ENCODE peak calls at places on chromosomes 3 and 15, in ten cellular contexts. P, J, T, B, M, V, O, L, Z and S are unnamed samples.

GRCh38 chr15:65758242-65758641 is 33.9 kb downstream of the DENND4A start:
- DNase-seq in J (no peak), M (no peak), V (no peak), Z (no peak), T (no peak), O (no peak), B (no peak), P (no peak), L (no peak), S (no peak)

GRCh38 chr3:47433796-47434195 is 41.9 kb downstream of the SCAP start:
- DNase-seq in Z (no peak), V (no peak), B (peak), T (no peak), O (no peak), M (peak), L (no peak), J (no peak), P (no peak), S (no peak)

GRCh38 chr15:100336061-100336460 is 5.7 kb downstream of the ADAMTS17 start:
- DNase-seq in J (no peak), M (no peak), T (no peak), O (no peak), B (no peak), Z (peak), V (no peak), P (no peak), L (no peak), S (no peak)

GRCh38 chr3:85110393-85110792 is 151.6 kb downstream of the CADM2 start:
- DNase-seq in M (no peak), Z (no peak), O (no peak), T (no peak), P (no peak), V (no peak), J (no peak), B (no peak), L (no peak), S (no peak)

GRCh38 chr3:179526989-179527391 is 35.7 kb upstream of the ACTL6A start:
- DNase-seq in P (no peak), L (peak), B (peak), O (peak), V (peak), J (peak), M (peak), Z (peak), T (peak), S (no peak)

GRCh38 chr3:160685144-160685766 is 8.3 kb downstream of the ARL14 start:
- DNase-seq in L (no peak), V (no peak), T (no peak), P (no peak), Z (no peak), O (no peak), M (no peak), J (no peak), B (no peak), S (no peak)

GRCh38 chr3:51550080-51550819 is 11.7 kb downstream of the RAD54L2 start:
- DNase-seq in L (no peak), B (no peak), O (no peak), J (no peak), M (no peak), P (no peak), V (no peak), Z (no peak), T (no peak), S (no peak)

GRCh38 chr15:42576040-42576594 is 711 bp downstream of the STARD9 start:
- DNase-seq in V (no peak), L (no peak), Z (no peak), O (no peak), P (no peak), B (no peak), T (no peak), M (no peak), J (no peak), S (no peak)

GRCh38 chr15:33243393-33243792 is 48.9 kb upstream of the FMN1 start:
- DNase-seq in L (no peak), T (no peak), J (no peak), B (no peak), Z (no peak), M (no peak), V (no peak), O (no peak), P (no peak), S (no peak)

GRCh38 chr3:24222165-24222805 is 272.4 kb downstream of the THRB start:
- DNase-seq in J (no peak), V (no peak), O (no peak), Z (no peak), L (no peak), B (no peak), T (no peak), P (no peak), M (no peak), S (no peak)

GRCh38 chr15:49847436-49847835 is 226.6 kb downstream of the DTWD1 start:
- DNase-seq in M (no peak), T (no peak), Z (no peak), V (no peak), J (no peak), P (no peak), B (no peak), O (no peak), L (no peak), S (no peak)

GRCh38 chr3:156389151-156389760 is 165.7 kb downstream of the SSR3 start:
- DNase-seq in P (no peak), M (no peak), O (no peak), T (no peak), V (no peak), Z (no peak), B (no peak), L (no peak), J (peak), S (no peak)

GRCh38 chr15:65583701-65584100 is 27.2 kb downstream of the INTS14 start:
- DNase-seq in L (no peak), O (peak), P (no peak), T (no peak), M (no peak), Z (peak), J (no peak), V (no peak), B (no peak), S (no peak)

GRCh38 chr3:175288616-175289015 is 429.5 kb downstream of the NAALADL2 start:
- DNase-seq in T (no peak), B (no peak), L (no peak), M (no peak), J (no peak), Z (no peak), P (no peak), O (no peak), V (no peak), S (no peak)

GRCh38 chr3:138092023-138092422 is 23.4 kb downstream of the DZIP1L start:
- DNase-seq in B (no peak), J (no peak), L (no peak), Z (no peak), V (no peak), M (no peak), T (no peak), O (no peak), P (no peak), S (no peak)

GRCh38 chr15:23857028-23857641 is 170.0 kb upstream of the NDN start:
- DNase-seq in Z (peak), O (peak), B (no peak), L (peak), P (no peak), J (no peak), T (no peak), M (peak), V (peak), S (no peak)

GRCh38 chr3:72951259-72951722 is 45.3 kb upstream of the PPP4R2 start:
- DNase-seq in Z (no peak), L (no peak), J (no peak), P (no peak), O (no peak), V (no peak), B (no peak), M (no peak), T (no peak), S (no peak)

GRCh38 chr15:41183580-41183979 is 47.0 kb downstream of the EXD1 start:
- DNase-seq in B (no peak), O (no peak), V (no peak), L (no peak), J (no peak), Z (no peak), P (no peak), M (no peak), T (no peak), S (no peak)

GRCh38 chr3:43732747-43733425 is 42.1 kb downstream of the ABHD5 start:
- DNase-seq in T (no peak), L (no peak), B (no peak), V (no peak), M (no peak), P (no peak), Z (no peak), J (no peak), O (no peak), S (no peak)

GRCh38 chr3:131167867-131168266 is 141.2 kb downstream of the NEK11 start:
- DNase-seq in T (no peak), J (no peak), P (no peak), V (no peak), L (no peak), M (no peak), B (no peak), O (no peak), Z (no peak), S (no peak)

GRCh38 chr3:98786364-98786930 is 23.3 kb downstream of the ST3GAL6 start:
- DNase-seq in O (no peak), T (no peak), P (no peak), Z (no peak), V (no peak), M (no peak), B (no peak), J (no peak), L (no peak), S (no peak)

GRCh38 chr3:27431116-27431515 is 53.1 kb downstream of the SLC4A7 start:
- DNase-seq in Z (no peak), L (no peak), T (no peak), V (peak), M (no peak), B (no peak), J (no peak), P (no peak), O (peak), S (peak)

GRCh38 chr3:15051531-15051930 is 13.6 kb downstream of the MRPS25 start:
- DNase-seq in T (no peak), J (no peak), L (no peak), B (no peak), Z (peak), O (peak), P (no peak), V (no peak), M (peak), S (no peak)

GRCh38 chr15:77537006-77537405 is 95.7 kb downstream of the LINGO1 start:
- DNase-seq in M (no peak), O (no peak), Z (no peak), B (peak), L (no peak), P (no peak), V (no peak), J (no peak), T (no peak), S (no peak)

GRCh38 chr3:52873433-52874159 is 23.8 kb downstream of the STIMATE start:
- DNase-seq in M (peak), Z (no peak), T (no peak), J (no peak), O (peak), L (no peak), P (no peak), B (no peak), V (no peak), S (no peak)

GRCh38 chr3:139541898-139542288 is 2.4 kb upstream of the RBP1 start:
- DNase-seq in J (no peak), B (no peak), M (no peak), O (no peak), P (no peak), V (no peak), L (no peak), T (no peak), Z (no peak), S (no peak)

GRCh38 chr15:72916939-72917338 is 133.4 kb upstream of the ADPGK start:
- DNase-seq in T (no peak), Z (no peak), O (no peak), J (no peak), M (no peak), B (no peak), V (no peak), P (no peak), L (no peak), S (no peak)

GRCh38 chr15:95804484-95804883 is 526.0 kb upstream of the NR2F2 start:
- DNase-seq in P (no peak), B (no peak), O (no peak), Z (no peak), T (no peak), V (no peak), J (no peak), M (no peak), L (no peak), S (no peak)

GRCh38 chr3:107429330-107430181 is 52.3 kb downstream of the CCDC54 start:
- DNase-seq in B (peak), L (peak), T (peak), M (peak), V (peak), P (peak), Z (peak), O (peak), J (peak), S (no peak)

GRCh38 chr15:22995786-22996185 is 15.6 kb upstream of the CYFIP1 start:
- DNase-seq in V (no peak), M (peak), J (no peak), B (no peak), L (no peak), T (no peak), Z (no peak), P (no peak), O (no peak), S (no peak)

GRCh38 chr3:38834110-38834509 is 18.1 kb upstream of the SCN10A start:
- DNase-seq in V (peak), Z (peak), B (peak), J (peak), P (no peak), M (peak), L (no peak), T (peak), O (peak), S (no peak)

GRCh38 chr3:14624498-14624897 is 27.1 kb upstream of the CCDC174 start:
- DNase-seq in Z (no peak), M (no peak), B (no peak), P (no peak), L (no peak), T (no peak), J (no peak), O (no peak), V (no peak), S (no peak)

GRCh38 chr3:126539558-126540250 is 15.7 kb downstream of the CHST13 start:
- DNase-seq in Z (no peak), J (peak), V (no peak), B (peak), O (no peak), P (no peak), T (peak), L (no peak), M (peak), S (no peak)

GRCh38 chr3:183161552-183162345 is 785 bp downstream of the LAMP3 start:
- DNase-seq in M (peak), L (no peak), T (no peak), J (no peak), Z (peak), O (no peak), B (no peak), P (no peak), V (no peak), S (no peak)

GRCh38 chr3:142993958-142994442 is 7.4 kb upstream of the U2SURP start:
- DNase-seq in Z (peak), P (peak), J (peak), B (no peak), M (peak), O (peak), T (peak), L (peak), V (peak), S (no peak)

GRCh38 chr3:142997330-142997729 is 4.0 kb upstream of the U2SURP start:
- DNase-seq in P (no peak), O (no peak), M (no peak), L (no peak), T (no peak), V (no peak), B (no peak), J (no peak), Z (no peak), S (no peak)

GRCh38 chr3:142990706-142991105 is 10.7 kb upstream of the U2SURP start:
- DNase-seq in Z (no peak), J (no peak), P (no peak), O (no peak), T (no peak), L (no peak), B (no peak), V (no peak), M (no peak), S (no peak)

GRCh38 chr3:142987707-142988106 is 13.7 kb upstream of the U2SURP start:
- DNase-seq in P (no peak), O (no peak), V (no peak), J (peak), L (no peak), T (no peak), B (no peak), Z (peak), M (peak), S (no peak)

DNA sequence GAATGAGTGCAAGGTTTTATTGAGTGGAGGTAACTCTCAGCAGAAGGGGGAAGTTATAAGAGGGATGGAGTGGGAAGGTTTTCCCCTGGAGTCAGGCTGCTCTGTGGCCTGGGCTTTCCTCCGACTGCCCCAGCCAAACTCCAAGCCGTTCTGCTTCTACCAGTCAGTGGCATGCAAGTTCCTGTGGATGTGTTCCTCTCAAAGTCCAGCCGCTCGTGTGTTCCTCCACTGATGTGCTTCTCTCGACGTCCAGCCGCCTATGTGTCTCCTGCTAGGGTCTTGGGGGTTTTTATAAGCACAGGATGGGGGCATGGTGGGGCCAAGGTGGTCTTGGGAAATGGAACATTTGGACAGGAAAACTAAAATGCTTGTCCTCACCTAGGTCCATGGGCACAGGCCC is 9.0 kb upstream of the U2SURP start:
- DNase-seq in V (no peak), M (no peak), O (no peak), B (no peak), Z (no peak), J (no peak), T (no peak), L (no peak), P (no peak), S (no peak)
- H3K27ac ChIP-seq in V (no peak), M (no peak), O (no peak), B (no peak), Z (no peak), J (no peak), T (no peak), L (no peak), P (no peak), S (no peak)

DNA sequence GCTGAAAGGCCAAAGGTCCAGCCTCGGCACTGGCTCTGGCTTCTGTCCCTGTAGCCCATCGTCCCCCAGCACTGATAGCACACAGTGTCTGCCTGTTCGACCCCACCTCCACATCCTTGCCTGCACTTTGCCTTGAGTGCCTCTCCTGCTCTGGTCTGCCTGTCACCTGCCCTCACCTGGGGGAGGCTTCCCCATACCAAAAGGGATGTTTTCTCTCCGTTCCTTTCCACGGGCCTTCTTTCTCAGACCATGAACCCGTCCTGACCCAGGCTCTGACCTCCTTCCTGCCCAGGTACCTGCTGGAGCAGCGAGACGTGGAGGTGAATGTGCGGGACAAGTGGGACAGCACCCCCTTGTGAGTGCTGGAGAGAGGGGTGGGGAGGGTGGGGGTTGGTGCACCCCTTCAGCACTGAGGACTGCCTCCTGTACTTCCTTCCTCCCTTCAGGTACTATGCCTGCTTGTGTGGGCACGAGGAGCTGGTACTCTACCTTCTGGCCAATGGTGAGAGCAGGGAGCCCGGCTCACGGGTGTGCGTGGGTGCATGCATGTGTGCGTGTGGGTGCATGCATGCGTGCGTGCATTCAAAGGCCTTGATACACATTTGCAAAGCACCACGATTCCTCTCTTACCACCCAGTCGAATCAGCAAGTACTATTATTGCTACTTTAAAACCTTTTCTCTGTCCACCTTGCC is 1.5 kb downstream of the ABTB1 start:
- DNase-seq in P (no peak), J (peak), Z (no peak), V (no peak), L (no peak), M (no peak), T (peak), B (peak), O (no peak), S (no peak)
- H3K27ac ChIP-seq in P (peak), J (peak), Z (no peak), V (peak), L (no peak), M (no peak), T (no peak), B (peak), O (no peak), S (no peak)

GRCh38 chr15:69748131-69748530 is 295.5 kb downstream of the RPLP1 start:
- DNase-seq in Z (no peak), L (no peak), B (no peak), P (no peak), V (no peak), M (no peak), J (no peak), T (no peak), O (no peak), S (no peak)
- H3K27ac ChIP-seq in Z (no peak), L (no peak), B (no peak), P (no peak), V (no peak), M (no peak), J (no peak), T (no peak), O (no peak), S (no peak)

GRCh38 chr3:10351013-10351735 is 30.3 kb upstream of the SEC13 start:
- DNase-seq in J (no peak), B (no peak), V (no peak), P (no peak), L (no peak), Z (peak), M (peak), T (no peak), O (no peak), S (no peak)
- H3K27ac ChIP-seq in J (no peak), B (no peak), V (no peak), P (no peak), L (no peak), Z (no peak), M (no peak), T (no peak), O (no peak), S (no peak)

GRCh38 chr15:88394553-88395159 is 72.5 kb downstream of the MRPL46 start:
- DNase-seq in V (no peak), B (no peak), M (no peak), J (no peak), T (no peak), P (no peak), O (no peak), L (no peak), Z (no peak), S (no peak)
- H3K27ac ChIP-seq in V (no peak), B (no peak), M (no peak), J (no peak), T (no peak), P (no peak), O (no peak), L (no peak), Z (no peak), S (no peak)

GRCh38 chr3:58470363-58471024 is 21.4 kb upstream of the KCTD6 start:
- DNase-seq in M (peak), P (no peak), B (no peak), O (no peak), Z (peak), T (no peak), V (no peak), L (no peak), J (no peak), S (no peak)
- H3K27ac ChIP-seq in M (peak), P (no peak), B (no peak), O (no peak), Z (no peak), T (no peak), V (peak), L (peak), J (no peak), S (no peak)

GRCh38 chr15:39110746-39111145 is 470.1 kb upstream of the THBS1 start:
- DNase-seq in T (no peak), Z (no peak), O (no peak), B (no peak), M (no peak), V (no peak), J (no peak), P (no peak), L (no peak), S (no peak)
- H3K27ac ChIP-seq in T (no peak), Z (no peak), O (peak), B (no peak), M (no peak), V (no peak), J (no peak), P (no peak), L (no peak), S (no peak)